ENCODE peak calls at places on chromosome 17, in five cellular contexts. E, H, J, S and Y are unnamed samples.

GRCh38 chr17:43588121-43588520 is 42.0 kb upstream of the ETV4 start:
- DNase-seq in S (no peak), J (no peak), H (no peak), E (no peak), Y (no peak)

GRCh38 chr17:66518677-66519076 is 216.3 kb downstream of the PRKCA start:
- DNase-seq in E (no peak), H (no peak), S (no peak), J (no peak), Y (no peak)

GRCh38 chr17:63973930-63974593 is 1.3 kb upstream of the SCN4A start:
- DNase-seq in E (no peak), H (no peak), S (no peak), J (no peak), Y (no peak)

GRCh38 chr17:4008082-4008435 is 43.8 kb upstream of the ATP2A3 start:
- DNase-seq in H (no peak), J (no peak), S (no peak), E (no peak), Y (no peak)

GRCh38 chr17:4854181-4854681 is 21.1 kb downstream of the MINK1 start:
- DNase-seq in J (no peak), E (no peak), H (no peak), S (peak; percentile 51), Y (no peak)

GRCh38 chr17:45294506-45294905 is 22.3 kb downstream of the MAP3K14 start:
- DNase-seq in E (no peak), J (peak; percentile 74), H (no peak), S (no peak), Y (no peak)

GRCh38 chr17:59840329-59840907 is 52.3 kb downstream of the TUBD1 start:
- DNase-seq in J (peak; percentile 53), E (no peak), S (no peak), H (peak; percentile 82), Y (no peak)

GRCh38 chr17:29178750-29179231 is 1.4 kb downstream of the MYO18A start:
- DNase-seq in J (no peak), E (no peak), H (peak; percentile 62), S (no peak), Y (no peak)

GRCh38 chr17:8479431-8479947 is 43.8 kb downstream of the NDEL1 start:
- DNase-seq in E (no peak), J (no peak), S (no peak), H (no peak), Y (no peak)

GRCh38 chr17:82603981-82604448 is 44.2 kb downstream of the WDR45B start:
- DNase-seq in E (no peak), J (peak; percentile 45), S (peak; percentile 38), H (no peak), Y (no peak)

GRCh38 chr17:71203953-71204352 is 916.9 kb upstream of the SOX9 start:
- DNase-seq in S (no peak), E (no peak), J (no peak), H (no peak), Y (no peak)

GRCh38 chr17:81436294-81436849 is 41.1 kb downstream of the BAHCC1 start:
- DNase-seq in J (peak; percentile 36), H (no peak), E (no peak), S (no peak), Y (no peak)

GRCh38 chr17:75244133-75244866 is 17.1 kb downstream of the GGA3 start:
- DNase-seq in S (no peak), J (no peak), E (no peak), H (no peak), Y (no peak)

GRCh38 chr17:19487009-19487600 is 46.5 kb upstream of the SLC47A1 start:
- DNase-seq in J (no peak), S (no peak), H (no peak), E (no peak), Y (no peak)

GRCh38 chr17:2054262-2054739 is 602 bp upstream of the HIC1 start:
- DNase-seq in J (peak; percentile 73), H (peak; percentile 71), E (no peak), S (peak; percentile 78), Y (no peak)

DNA sequence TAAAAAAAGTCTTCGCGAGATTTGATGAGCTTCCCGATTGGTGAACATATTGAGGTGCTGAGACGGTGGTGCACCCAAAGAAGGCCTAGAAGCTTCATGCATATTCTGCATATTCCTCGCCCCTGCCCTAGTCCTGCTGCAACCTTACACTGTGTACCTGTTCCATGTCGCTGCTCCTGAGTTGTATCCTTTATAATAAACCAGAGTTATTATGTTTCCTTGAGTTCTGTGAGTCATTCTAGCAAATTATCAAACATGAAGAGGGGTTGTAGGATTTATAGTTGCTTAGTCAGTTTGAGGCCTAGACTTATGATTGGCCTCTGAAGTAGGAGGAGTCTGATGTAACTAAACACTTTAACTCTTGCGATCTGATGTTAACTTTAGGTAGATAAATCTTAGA is 436.8 kb downstream of the CA10 start:
- DNase-seq in E (no peak), H (no peak), S (no peak), J (no peak), Y (no peak)
- H2BK12ac ChIP-seq in E (no peak overlapping the region), H (no peak overlapping the region), S (no peak overlapping the region), J (no peak overlapping the region), Y (no peak overlapping the region)

DNA sequence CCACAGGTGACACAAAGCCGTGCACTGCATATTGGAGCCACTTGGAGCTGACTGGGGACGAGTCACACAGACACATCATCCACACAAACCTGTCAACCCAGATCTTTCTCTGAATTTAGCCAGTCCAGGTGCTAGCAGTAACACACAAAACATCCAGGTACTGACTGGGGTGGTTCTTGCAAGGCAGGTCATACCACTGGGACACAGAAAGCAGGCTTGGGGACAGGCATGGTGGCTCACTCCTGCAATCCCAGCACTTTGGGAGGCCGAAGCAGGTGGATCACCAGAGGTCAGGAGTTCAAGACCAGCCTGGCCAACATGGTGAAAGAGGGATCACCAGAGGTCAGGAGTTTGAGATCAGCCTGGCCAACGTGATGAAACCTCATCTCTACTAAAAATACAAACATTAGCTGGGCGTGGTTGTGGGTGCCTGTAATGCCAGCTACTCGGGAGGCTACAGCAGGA is 14.9 kb downstream of the ENPP7 start:
- DNase-seq in H (no peak), S (no peak), J (no peak), E (no peak), Y (no peak)
- H2BK12ac ChIP-seq in H (no peak overlapping the region), S (no peak overlapping the region), J (no peak overlapping the region), E (peak overlapping the region; percentile 4), Y (no peak overlapping the region)

DNA sequence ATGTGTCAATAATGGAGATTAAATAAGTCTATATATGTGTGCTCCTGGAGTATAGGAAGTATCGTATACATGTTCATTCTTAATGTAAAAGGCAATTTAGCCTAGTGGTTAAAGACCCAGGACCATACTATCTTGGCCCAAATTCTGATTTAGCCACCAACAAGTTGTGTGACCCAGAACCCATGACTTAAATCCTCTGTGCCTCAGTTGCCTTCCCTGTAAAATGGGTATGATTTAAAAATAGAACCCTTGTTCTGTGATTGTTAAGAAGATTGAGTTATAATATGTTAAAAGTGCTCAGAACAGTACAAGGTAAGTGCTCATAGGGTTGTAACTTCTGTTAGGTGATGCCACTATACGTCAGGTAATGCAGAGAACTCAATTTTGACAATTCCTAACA is 18.8 kb upstream of the BLMH start:
- DNase-seq in S (no peak), J (no peak), H (no peak), E (no peak), Y (no peak)
- H2BK12ac ChIP-seq in S (no peak overlapping the region), J (no peak overlapping the region), H (no peak overlapping the region), E (no peak overlapping the region), Y (no peak overlapping the region)

DNA sequence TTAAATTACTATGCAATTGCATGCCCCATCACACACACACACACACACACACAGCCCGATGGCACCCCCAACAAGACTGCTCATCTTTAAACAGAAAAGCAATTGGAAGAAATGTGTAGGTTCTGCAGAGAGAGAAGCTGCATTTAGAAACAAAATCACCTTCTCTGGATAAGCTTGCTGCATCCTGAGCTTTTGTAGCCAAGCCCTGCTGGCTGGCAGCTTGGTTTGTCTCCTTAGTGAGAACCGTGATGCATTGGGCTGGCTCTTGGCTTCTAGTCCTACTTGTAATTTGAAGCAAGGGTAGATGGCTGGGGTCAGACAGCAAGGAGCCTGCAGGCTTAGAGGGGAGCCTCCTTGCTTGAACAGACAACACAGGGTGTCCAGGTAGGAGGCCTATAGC is 153.8 kb downstream of the SOX9 start:
- DNase-seq in H (no peak), S (no peak), E (no peak), J (no peak), Y (no peak)
- H2BK12ac ChIP-seq in H (no peak overlapping the region), S (no peak overlapping the region), E (no peak overlapping the region), J (no peak overlapping the region), Y (no peak overlapping the region)

DNA sequence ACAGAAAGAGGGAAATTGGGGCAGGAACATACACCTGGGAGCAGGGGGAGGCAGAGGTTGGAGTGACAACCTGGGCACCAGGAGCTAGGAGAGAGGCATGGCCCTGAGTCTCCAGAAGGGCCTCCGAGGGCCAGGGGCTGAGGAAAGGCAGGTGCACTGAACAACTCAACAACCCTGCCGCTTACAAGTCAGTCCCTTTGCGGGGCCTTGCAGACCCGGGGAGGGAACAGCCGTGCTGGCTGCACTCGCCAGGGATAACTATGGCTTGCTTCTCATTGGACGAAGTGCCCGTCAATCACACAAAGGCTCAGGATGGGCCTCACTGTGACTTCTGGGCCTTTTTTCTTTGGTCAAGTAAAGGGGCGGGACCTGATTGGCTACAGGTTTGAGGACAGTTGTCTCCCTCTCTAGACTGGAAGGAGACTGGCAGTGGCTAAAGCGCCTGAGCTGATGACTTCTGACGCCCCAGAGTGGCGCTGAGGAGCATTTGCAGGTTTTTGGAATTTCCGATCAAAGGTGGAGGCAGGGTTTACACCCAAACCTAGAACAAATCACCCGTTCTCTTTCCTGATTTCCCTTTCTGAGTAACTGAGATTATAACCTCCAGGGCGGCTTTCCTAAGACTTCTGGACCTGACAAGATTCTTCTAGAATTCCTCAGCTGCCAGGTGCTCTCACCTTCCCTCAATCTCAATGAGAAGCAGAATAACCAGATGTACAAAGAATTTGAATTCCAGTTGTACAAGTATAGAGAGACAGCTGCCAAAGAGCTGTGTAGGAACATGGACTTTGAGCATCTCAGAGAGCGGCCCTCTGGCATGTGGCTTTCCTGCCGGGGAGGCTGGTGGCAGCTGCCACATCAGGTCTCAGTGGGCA is 27.6 kb upstream of the ST6GALNAC2 start:
- DNase-seq in H (peak; percentile 96), J (no peak), S (peak; percentile 80), E (peak; percentile 51), Y (no peak)
- H2BK12ac ChIP-seq in H (no peak overlapping the region), J (no peak overlapping the region), S (no peak overlapping the region), E (no peak overlapping the region), Y (no peak overlapping the region)

DNA sequence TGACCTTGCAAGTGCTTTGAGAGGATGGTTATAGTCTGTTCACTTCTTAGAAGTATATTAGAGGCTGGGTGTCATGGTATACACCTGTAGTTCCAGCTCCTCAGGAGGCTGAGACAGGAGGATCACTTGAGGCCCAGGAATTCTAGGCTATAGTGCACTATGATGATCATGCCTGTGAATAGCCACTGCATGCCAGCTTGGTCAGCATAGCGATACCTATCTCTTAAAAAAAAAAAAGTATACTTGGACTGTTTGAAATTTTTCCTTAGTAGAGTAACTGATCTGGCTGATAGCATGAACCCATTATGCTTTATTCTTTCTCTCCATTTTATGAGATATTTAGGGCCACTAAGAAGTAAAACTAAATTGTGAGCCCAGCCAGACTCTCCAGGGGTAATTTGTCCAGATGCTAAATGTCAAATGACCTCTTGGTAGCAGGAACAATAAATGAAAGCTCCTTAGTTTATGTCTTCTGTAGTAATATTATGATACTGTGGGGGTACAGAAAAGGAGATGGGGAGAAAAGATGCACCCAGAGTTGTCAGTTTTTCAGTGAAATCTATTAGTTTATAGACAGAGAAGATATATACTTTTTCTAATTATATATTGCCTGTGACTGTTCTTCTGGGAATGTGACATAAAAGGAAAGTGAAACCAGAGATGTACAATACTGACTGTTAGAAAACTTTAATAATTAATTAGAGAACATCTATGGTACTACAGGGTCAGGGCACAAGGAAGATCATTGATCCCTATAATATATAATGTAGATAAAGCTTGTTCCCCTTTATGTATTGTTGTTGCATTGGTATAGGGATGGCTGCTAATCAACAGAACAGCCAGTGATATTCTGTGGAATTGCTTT is 335.3 kb upstream of the TBX2 start:
- DNase-seq in H (no peak), S (peak; percentile 64), J (peak; percentile 47), E (no peak), Y (no peak)
- H2BK12ac ChIP-seq in H (no peak overlapping the region), S (no peak overlapping the region), J (no peak overlapping the region), E (no peak overlapping the region), Y (no peak overlapping the region)

GRCh38 chr17:40566027-40566426 is 755 bp upstream of the CCR7 start:
- DNase-seq in S (no peak), J (no peak), E (no peak), H (no peak), Y (no peak)
- H2BK12ac ChIP-seq in S (no peak overlapping the region), J (no peak overlapping the region), E (no peak overlapping the region), H (no peak overlapping the region), Y (no peak overlapping the region)